ENCODE peak calls at places on chromosomes 4 and X, in seven cellular contexts. Q, S, U, V, D, W and B are unnamed samples.

GRCh38 chr4:53682196-53682595 is 90.9 kb upstream of the LNX1 start:
- DNase-seq in W (no peak), S (no peak), V (no peak), D (no peak), U (no peak), Q (no peak), B (peak; percentile 85)

GRCh38 chr4:3406021-3406420 is 35.7 kb upstream of the HGFAC start:
- DNase-seq in V (no peak), W (no peak), S (no peak), Q (no peak), U (no peak), D (peak; percentile 23), B (no peak)

GRCh38 chrX:19912-20571 is 261.1 kb upstream of the PLCXD1 start:
- DNase-seq in V (peak; percentile 3), D (peak; percentile 27), W (peak; percentile 46), Q (peak; percentile 0), S (no peak), U (no peak), B (no peak)

GRCh38 chrX:1453951-1454785 is 1.5 kb upstream of the ASMTL start:
- DNase-seq in U (peak; percentile 82), V (peak; percentile 82), W (peak; percentile 99), Q (peak; percentile 88), S (peak; percentile 83), D (peak; percentile 86), B (peak; percentile 69)

GRCh38 chr4:83771113-83771705 is 235.3 kb downstream of the GPAT3 start:
- DNase-seq in V (peak; percentile 51), W (peak; percentile 53), S (peak; percentile 5), U (peak; percentile 19), D (peak; percentile 72), Q (peak; percentile 77), B (peak; percentile 60)

GRCh38 chrX:151754641-151755215 is 20.2 kb downstream of the CNGA2 start:
- DNase-seq in V (no peak), Q (no peak), D (no peak), W (no peak), S (no peak), U (no peak), B (no peak)

GRCh38 chr4:76703123-76703490 is 194.8 kb downstream of the SOWAHB start:
- DNase-seq in Q (peak; percentile 84), D (no peak), U (peak; percentile 89), W (no peak), S (no peak), V (peak; percentile 43), B (no peak)

GRCh38 chr4:67080158-67080557 is 465.1 kb downstream of the CENPC start:
- DNase-seq in D (no peak), V (no peak), U (no peak), W (no peak), Q (peak; percentile 11), S (no peak), B (no peak)

GRCh38 chrX:69506617-69507499 is 2.7 kb downstream of the NALF2 start:
- DNase-seq in U (no peak), W (no peak), S (no peak), D (no peak), Q (no peak), V (no peak), B (no peak)

GRCh38 chrX:40170830-40171512 is 73.2 kb upstream of the BCOR start:
- DNase-seq in U (no peak), D (peak; percentile 54), W (peak; percentile 42), S (no peak), V (peak; percentile 69), Q (peak; percentile 54), B (no peak)

DNA sequence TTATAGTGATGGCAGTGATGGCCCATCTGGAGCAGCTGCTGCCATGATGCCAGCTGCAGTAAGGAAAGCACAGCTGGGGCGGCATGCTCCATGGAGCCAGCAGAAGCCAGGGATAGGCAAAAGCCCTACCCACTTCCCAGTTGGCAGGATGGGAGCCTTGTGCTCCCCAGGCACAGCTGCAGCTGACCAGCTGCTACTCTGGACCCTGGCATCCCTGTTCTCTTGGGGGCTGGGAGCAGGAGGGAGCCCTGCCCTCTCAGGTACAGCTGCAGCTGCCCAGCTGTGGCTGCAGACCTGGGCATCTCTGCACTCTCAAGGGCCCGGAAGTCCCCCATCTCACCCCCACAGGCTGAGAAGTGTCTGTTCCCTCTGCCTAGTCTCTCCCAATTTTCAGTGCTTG is 531.9 kb downstream of the PCDH18 start:
- DNase-seq in W (no peak), S (no peak), Q (no peak), D (no peak), V (no peak), U (no peak), B (no peak)
- H2AK5ac ChIP-seq in W (no peak overlapping the region), S (no peak overlapping the region), Q (no peak overlapping the region), D (no peak overlapping the region), V (no peak overlapping the region), U (no peak overlapping the region), B (no peak overlapping the region)

DNA sequence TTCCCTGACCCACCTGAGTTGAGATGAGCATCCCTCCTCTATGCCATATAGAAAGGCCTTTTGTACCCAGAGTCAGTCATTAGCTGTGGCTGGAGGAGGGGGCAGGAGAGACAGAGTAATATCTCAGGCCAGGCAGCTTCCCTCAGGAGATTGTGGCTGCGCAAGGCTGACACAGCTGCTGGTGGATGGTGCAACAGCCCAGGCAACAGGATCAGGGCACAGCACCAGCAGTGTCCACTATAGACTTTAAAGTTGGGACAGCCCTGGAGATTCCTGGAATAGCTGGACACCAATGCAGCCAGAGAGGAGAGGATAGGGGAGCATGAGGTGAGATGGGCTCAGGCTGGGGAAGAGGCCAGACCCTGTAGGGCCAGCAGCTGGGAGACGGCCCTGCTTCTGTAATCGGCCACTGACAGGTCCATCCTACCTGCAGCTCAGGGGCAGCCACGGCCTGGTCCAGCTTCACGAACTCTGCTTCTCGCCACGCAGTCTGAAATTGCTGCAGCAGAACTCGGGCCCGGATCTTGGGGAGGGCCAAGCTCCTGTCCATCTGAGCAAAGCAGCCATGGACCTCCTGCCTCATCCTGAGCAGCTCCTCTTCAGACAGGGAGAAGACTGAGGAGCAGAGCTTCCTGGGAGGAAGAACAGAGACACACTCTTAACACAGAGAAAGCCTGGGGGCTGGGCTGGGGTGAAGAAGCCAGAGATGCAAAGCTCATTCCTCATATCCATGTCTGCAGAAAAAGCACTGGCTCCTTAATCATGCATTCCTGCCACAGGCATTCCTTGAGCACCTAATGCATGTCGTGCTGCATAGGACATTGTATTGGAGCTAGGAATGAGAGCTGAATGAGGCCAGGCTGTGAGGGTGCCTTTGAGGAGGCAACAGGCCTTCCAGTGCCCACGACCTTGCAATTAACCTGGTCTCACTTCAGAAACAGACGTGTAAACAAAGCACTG is 90.0 kb downstream of the EVC2 start:
- DNase-seq in S (no peak), V (no peak), W (no peak), U (peak; percentile 96), Q (no peak), D (no peak), B (no peak)
- H3K79me1 ChIP-seq in S (no peaks in the 10 kb centered on the region), V (peaks cover 6% of the 10 kb centered on the region), W (no peaks in the 10 kb centered on the region), U (no peaks in the 10 kb centered on the region), Q (no peaks in the 10 kb centered on the region), D (no peaks in the 10 kb centered on the region), B (no peaks in the 10 kb centered on the region)

DNA sequence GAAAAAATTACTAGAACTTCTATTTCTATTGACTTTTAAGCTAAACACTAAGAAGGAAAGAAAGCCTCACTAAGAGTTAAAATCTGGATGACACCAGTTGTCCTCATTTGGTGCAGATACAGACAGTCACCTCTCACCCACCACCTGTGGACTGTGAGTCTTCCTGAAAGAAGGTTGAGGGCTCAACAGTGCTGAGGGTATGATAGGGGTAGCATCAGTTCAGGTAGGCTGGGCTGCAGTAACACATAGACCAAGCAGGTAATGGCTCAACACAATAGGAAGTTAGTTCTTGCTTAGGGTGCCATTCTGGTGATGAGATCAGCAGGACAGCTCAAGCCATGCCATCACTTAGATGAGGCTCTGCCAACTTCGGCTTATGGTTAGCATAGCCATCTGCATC is 224.4 kb downstream of the ANAPC10 start:
- DNase-seq in U (peak; percentile 82), V (no peak), Q (no peak), W (no peak), D (no peak), S (no peak), B (no peak)
- H2AK5ac ChIP-seq in U (no peak overlapping the region), V (no peak overlapping the region), Q (no peak overlapping the region), W (no peak overlapping the region), D (no peak overlapping the region), S (no peak overlapping the region), B (no peak overlapping the region)

DNA sequence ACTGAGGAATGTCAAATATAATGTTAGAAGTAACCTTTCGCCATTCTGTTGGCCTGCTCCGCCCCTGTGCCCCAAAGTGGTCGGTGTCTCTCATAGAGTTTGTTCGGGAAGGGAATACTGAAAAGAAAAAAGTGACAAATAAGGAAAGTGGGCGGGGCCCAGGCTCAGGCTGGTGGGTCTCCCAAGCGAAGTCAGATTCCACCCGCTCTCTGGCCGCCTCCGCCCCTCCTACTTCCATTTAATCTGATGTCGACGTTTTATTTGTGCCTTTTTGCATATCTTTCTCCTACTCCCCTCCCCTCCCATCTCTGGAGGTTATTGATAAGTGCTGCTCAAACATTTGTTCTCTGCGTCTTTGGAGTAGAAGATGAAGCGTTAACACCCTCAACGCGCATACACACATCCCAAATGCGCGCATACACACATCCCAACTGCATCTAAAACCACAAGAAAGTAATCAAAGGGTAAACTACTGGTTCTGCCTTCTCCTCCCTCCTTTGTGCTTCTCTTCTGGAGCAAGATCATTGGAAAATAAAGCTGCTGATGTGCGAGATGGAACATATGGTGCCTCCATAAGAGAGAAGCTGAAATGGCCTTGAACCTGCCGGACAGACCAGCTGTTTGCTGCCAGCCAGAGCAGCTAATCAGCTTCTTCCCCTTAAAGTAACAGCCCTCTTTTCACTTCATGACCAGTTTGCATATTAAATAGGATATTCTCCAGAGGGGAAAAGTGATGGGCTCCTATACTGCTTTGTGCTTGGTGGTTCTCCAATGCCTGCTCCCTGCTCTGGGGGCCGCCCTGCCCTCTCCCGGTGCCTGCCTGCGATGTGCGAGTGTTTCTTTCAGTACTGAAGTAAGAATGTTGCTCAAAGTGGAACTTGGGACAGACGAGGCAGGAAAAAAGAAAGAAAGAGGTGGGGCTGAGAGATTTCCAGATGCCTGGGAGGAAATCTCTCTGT is 3.1 kb downstream of the MAMLD1 start:
- DNase-seq in V (peak; percentile 83), S (peak; percentile 37), W (peak; percentile 51), U (no peak), D (peak; percentile 46), Q (peak; percentile 55), B (peak; percentile 64)
- H3K79me1 ChIP-seq in V (no peaks in the 10 kb centered on the region), S (no peaks in the 10 kb centered on the region), W (no peaks in the 10 kb centered on the region), U (no peaks in the 10 kb centered on the region), D (no peaks in the 10 kb centered on the region), Q (no peaks in the 10 kb centered on the region), B (peaks cover 28% of the 10 kb centered on the region)

GRCh38 chrX:145623453-145623852 is 194.2 kb upstream of the SLITRK2 start:
- DNase-seq in U (no peak), V (no peak), Q (no peak), W (no peak), D (no peak), S (no peak), B (no peak)
- H2AK5ac ChIP-seq in U (no peak overlapping the region), V (no peak overlapping the region), Q (no peak overlapping the region), W (no peak overlapping the region), D (no peak overlapping the region), S (no peak overlapping the region), B (no peak overlapping the region)

DNA sequence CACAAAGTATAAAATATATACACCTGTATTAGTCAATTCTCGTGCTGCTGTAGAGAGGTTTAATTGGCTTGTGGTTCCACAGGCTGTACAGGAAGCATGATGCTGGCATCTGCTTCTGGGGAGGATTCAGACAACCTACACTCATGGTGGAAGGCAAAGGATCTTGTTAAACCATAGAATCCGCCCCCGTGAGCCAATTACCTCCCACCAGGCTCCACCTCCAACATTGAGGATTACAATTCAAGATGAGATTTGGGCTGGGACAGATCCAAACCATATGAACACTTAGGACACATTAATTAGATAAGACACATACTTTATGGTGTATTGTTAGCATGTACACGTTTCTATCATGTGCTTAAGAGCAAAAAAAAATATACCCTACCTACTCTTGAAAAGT is 22.1 kb upstream of the SORBS2 start:
- DNase-seq in V (no peak), D (no peak), Q (no peak), S (no peak), U (no peak), W (no peak), B (no peak)
- H3K79me1 ChIP-seq in V (no peaks in the 10 kb centered on the region), D (no peaks in the 10 kb centered on the region), Q (no peaks in the 10 kb centered on the region), S (no peaks in the 10 kb centered on the region), U (peaks cover 13% of the 10 kb centered on the region), W (no peaks in the 10 kb centered on the region), B (no peaks in the 10 kb centered on the region)